ENCODE peak calls at places on chromosomes 5 and 9, in seven cellular contexts. One of them, this sample, is unnamed.

GRCh38 chr9:89891221-89892052 is 286.6 kb downstream of the GADD45G start:
- DNase-seq in fibroblast of mammary gland: peak
- DNase-seq in kidney: no peak
- DNase-seq in WERI-Rb-1: no peak
- DNase-seq in aorta: no peak
- DNase-seq in fibroblast of pulmonary artery: peak
- DNase-seq in SK-N-SH: no peak
- DNase-seq in this sample: no peak

GRCh38 chr5:164487939-164488338 is 982.5 kb downstream of the MAT2B start:
- DNase-seq in SK-N-SH: peak
- DNase-seq in kidney: no peak
- DNase-seq in WERI-Rb-1: no peak
- DNase-seq in aorta: no peak
- DNase-seq in fibroblast of pulmonary artery: no peak
- DNase-seq in fibroblast of mammary gland: no peak
- DNase-seq in this sample: no peak

GRCh38 chr9:79912641-79913040 is 340.9 kb downstream of the TLE4 start:
- DNase-seq in kidney: no peak
- DNase-seq in SK-N-SH: no peak
- DNase-seq in fibroblast of pulmonary artery: no peak
- DNase-seq in WERI-Rb-1: no peak
- DNase-seq in fibroblast of mammary gland: peak
- DNase-seq in aorta: no peak
- DNase-seq in this sample: no peak

GRCh38 chr9:112110773-112111106 is 64.4 kb downstream of the SUSD1 start:
- DNase-seq in kidney: no peak
- DNase-seq in SK-N-SH: no peak
- DNase-seq in fibroblast of pulmonary artery: no peak
- DNase-seq in aorta: no peak
- DNase-seq in fibroblast of mammary gland: no peak
- DNase-seq in WERI-Rb-1: no peak
- DNase-seq in this sample: no peak

GRCh38 chr5:157352756-157353340 is 86.9 kb downstream of the CYFIP2 start:
- DNase-seq in fibroblast of mammary gland: no peak
- DNase-seq in fibroblast of pulmonary artery: no peak
- DNase-seq in aorta: no peak
- DNase-seq in kidney: no peak
- DNase-seq in SK-N-SH: no peak
- DNase-seq in WERI-Rb-1: peak
- DNase-seq in this sample: no peak

GRCh38 chr5:107468286-107468685 is 202.5 kb downstream of the EFNA5 start:
- DNase-seq in kidney: no peak
- DNase-seq in fibroblast of pulmonary artery: no peak
- DNase-seq in aorta: no peak
- DNase-seq in SK-N-SH: no peak
- DNase-seq in WERI-Rb-1: no peak
- DNase-seq in fibroblast of mammary gland: no peak
- DNase-seq in this sample: peak

GRCh38 chr9:88651682-88652633 is 117.0 kb downstream of the NXNL2 start:
- DNase-seq in fibroblast of mammary gland: peak
- DNase-seq in aorta: peak
- DNase-seq in SK-N-SH: no peak
- DNase-seq in fibroblast of pulmonary artery: peak
- DNase-seq in kidney: peak
- DNase-seq in WERI-Rb-1: no peak
- DNase-seq in this sample: peak

GRCh38 chr9:81490605-81491331 is 198.6 kb downstream of the TLE1 start:
- DNase-seq in fibroblast of mammary gland: peak
- DNase-seq in WERI-Rb-1: no peak
- DNase-seq in SK-N-SH: no peak
- DNase-seq in aorta: no peak
- DNase-seq in fibroblast of pulmonary artery: peak
- DNase-seq in kidney: no peak
- DNase-seq in this sample: peak

GRCh38 chr5:80194470-80194869 is 61.4 kb downstream of the SERINC5 start:
- DNase-seq in fibroblast of pulmonary artery: no peak
- DNase-seq in fibroblast of mammary gland: no peak
- DNase-seq in SK-N-SH: no peak
- DNase-seq in WERI-Rb-1: no peak
- DNase-seq in aorta: no peak
- DNase-seq in kidney: no peak
- DNase-seq in this sample: no peak

GRCh38 chr9:111483419-111483861 is 743 bp downstream of the ECPAS start:
- DNase-seq in aorta: peak
- DNase-seq in SK-N-SH: peak
- DNase-seq in fibroblast of mammary gland: peak
- DNase-seq in kidney: peak
- DNase-seq in WERI-Rb-1: peak
- DNase-seq in fibroblast of pulmonary artery: no peak
- DNase-seq in this sample: peak

GRCh38 chr5:139273572-139274264 is 19.8 kb upstream of the MATR3 start:
- DNase-seq in WERI-Rb-1: peak
- DNase-seq in fibroblast of pulmonary artery: peak
- DNase-seq in SK-N-SH: peak
- DNase-seq in aorta: peak
- DNase-seq in fibroblast of mammary gland: peak
- DNase-seq in kidney: peak
- DNase-seq in this sample: peak

GRCh38 chr5:91848453-91848852 is 465.3 kb upstream of the ARRDC3 start:
- DNase-seq in aorta: no peak
- DNase-seq in fibroblast of mammary gland: peak
- DNase-seq in WERI-Rb-1: no peak
- DNase-seq in SK-N-SH: no peak
- DNase-seq in kidney: no peak
- DNase-seq in fibroblast of pulmonary artery: peak
- DNase-seq in this sample: peak

GRCh38 chr5:167587768-167588167 is 703.7 kb upstream of the WWC1 start:
- DNase-seq in kidney: no peak
- DNase-seq in fibroblast of pulmonary artery: peak
- DNase-seq in SK-N-SH: peak
- DNase-seq in fibroblast of mammary gland: peak
- DNase-seq in WERI-Rb-1: peak
- DNase-seq in aorta: no peak
- DNase-seq in this sample: peak

GRCh38 chr9:93910598-93910997 is 44.6 kb downstream of the BARX1 start:
- DNase-seq in WERI-Rb-1: no peak
- DNase-seq in fibroblast of mammary gland: no peak
- DNase-seq in fibroblast of pulmonary artery: no peak
- DNase-seq in aorta: no peak
- DNase-seq in kidney: no peak
- DNase-seq in SK-N-SH: no peak
- DNase-seq in this sample: no peak

GRCh38 chr9:136409557-136410455 is 608 bp downstream of the ENTR1 start:
- DNase-seq in aorta: no peak
- DNase-seq in kidney: no peak
- DNase-seq in WERI-Rb-1: no peak
- DNase-seq in fibroblast of pulmonary artery: peak
- DNase-seq in SK-N-SH: peak
- DNase-seq in fibroblast of mammary gland: peak
- DNase-seq in this sample: peak

GRCh38 chr5:14244721-14245518 is 101.8 kb downstream of the TRIO start:
- DNase-seq in fibroblast of pulmonary artery: no peak
- DNase-seq in aorta: no peak
- DNase-seq in SK-N-SH: no peak
- DNase-seq in fibroblast of mammary gland: no peak
- DNase-seq in WERI-Rb-1: no peak
- DNase-seq in kidney: no peak
- DNase-seq in this sample: no peak

GRCh38 chr9:126893079-126893478 is 21.5 kb upstream of the RALGPS1 start:
- DNase-seq in fibroblast of pulmonary artery: no peak
- DNase-seq in kidney: no peak
- DNase-seq in fibroblast of mammary gland: no peak
- DNase-seq in aorta: no peak
- DNase-seq in WERI-Rb-1: no peak
- DNase-seq in SK-N-SH: no peak
- DNase-seq in this sample: no peak

GRCh38 chr9:124632077-124632621 is 125.0 kb upstream of the NR5A1 start:
- DNase-seq in kidney: no peak
- DNase-seq in SK-N-SH: no peak
- DNase-seq in fibroblast of pulmonary artery: peak
- DNase-seq in fibroblast of mammary gland: peak
- DNase-seq in aorta: no peak
- DNase-seq in WERI-Rb-1: no peak
- DNase-seq in this sample: no peak

GRCh38 chr5:118236108-118236849 is 752.1 kb downstream of the DTWD2 start:
- DNase-seq in WERI-Rb-1: no peak
- DNase-seq in SK-N-SH: no peak
- DNase-seq in fibroblast of mammary gland: no peak
- DNase-seq in fibroblast of pulmonary artery: no peak
- DNase-seq in kidney: no peak
- DNase-seq in aorta: no peak
- DNase-seq in this sample: no peak

GRCh38 chr5:91381774-91382492 is 1.2 kb downstream of the ARRDC3 start:
- DNase-seq in kidney: peak
- DNase-seq in WERI-Rb-1: peak
- DNase-seq in SK-N-SH: peak
- DNase-seq in aorta: peak
- DNase-seq in fibroblast of mammary gland: peak
- DNase-seq in fibroblast of pulmonary artery: peak
- DNase-seq in this sample: peak

GRCh38 chr9:89730715-89731114 is 125.9 kb downstream of the GADD45G start:
- DNase-seq in kidney: peak
- DNase-seq in aorta: no peak
- DNase-seq in SK-N-SH: no peak
- DNase-seq in WERI-Rb-1: peak
- DNase-seq in fibroblast of mammary gland: no peak
- DNase-seq in fibroblast of pulmonary artery: no peak
- DNase-seq in this sample: no peak

DNA sequence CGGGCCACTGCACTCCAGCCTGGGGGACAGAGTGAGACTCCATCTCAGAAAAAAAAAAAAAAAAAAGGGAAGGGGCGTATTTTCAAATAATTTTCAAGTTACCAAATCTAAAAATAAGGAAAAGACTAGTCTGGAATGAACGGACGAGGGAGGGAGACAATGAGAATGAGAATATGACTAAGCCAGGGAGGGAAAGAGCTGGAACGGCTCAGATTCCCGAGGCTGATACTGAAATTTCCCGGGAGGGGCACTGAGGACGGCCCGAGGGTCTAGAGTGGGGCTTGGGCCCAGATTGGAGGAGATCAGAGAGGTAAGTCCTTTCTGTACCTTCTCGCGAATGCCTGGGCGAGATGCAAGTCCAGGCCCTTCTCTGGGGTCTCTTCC is 3.4 kb upstream of the CCIN start:
- DNase-seq in SK-N-SH: no peak
- DNase-seq in aorta: no peak
- DNase-seq in fibroblast of mammary gland: peak
- DNase-seq in kidney: no peak
- DNase-seq in WERI-Rb-1: no peak
- DNase-seq in fibroblast of pulmonary artery: peak
- DNase-seq in this sample: peak
- H3K4me3 ChIP-seq in SK-N-SH: no peak
- H3K4me3 ChIP-seq in aorta: no peak
- H3K4me3 ChIP-seq in fibroblast of mammary gland: peak
- H3K4me3 ChIP-seq in kidney: no peak
- H3K4me3 ChIP-seq in WERI-Rb-1: no peak
- H3K4me3 ChIP-seq in fibroblast of pulmonary artery: peak
- H3K4me3 ChIP-seq in this sample: no peak

DNA sequence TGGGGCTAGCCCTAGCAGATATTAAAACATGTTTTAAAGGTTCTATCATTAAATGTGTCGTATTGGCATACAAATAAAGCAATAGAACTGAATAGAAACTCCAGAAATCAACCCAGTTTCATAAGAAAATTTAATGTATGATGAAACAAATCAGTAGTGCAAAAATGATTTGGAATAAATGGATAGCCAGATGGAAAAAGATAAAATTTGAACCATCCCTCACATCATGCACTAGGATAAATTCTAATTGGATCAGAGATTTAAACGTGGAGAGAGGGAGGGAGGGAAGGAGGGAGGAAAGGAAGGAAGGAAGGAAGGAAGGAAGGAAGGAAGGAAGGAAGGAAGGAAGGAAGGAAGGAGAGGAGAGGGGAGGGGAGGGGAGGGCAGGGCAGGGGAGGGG is 235.3 kb downstream of the SEC61B start:
- DNase-seq in WERI-Rb-1: no peak
- DNase-seq in fibroblast of mammary gland: no peak
- DNase-seq in aorta: no peak
- DNase-seq in SK-N-SH: no peak
- DNase-seq in fibroblast of pulmonary artery: no peak
- DNase-seq in kidney: no peak
- DNase-seq in this sample: no peak
- H3K4me3 ChIP-seq in WERI-Rb-1: no peak
- H3K4me3 ChIP-seq in fibroblast of mammary gland: no peak
- H3K4me3 ChIP-seq in aorta: no peak
- H3K4me3 ChIP-seq in SK-N-SH: no peak
- H3K4me3 ChIP-seq in fibroblast of pulmonary artery: no peak
- H3K4me3 ChIP-seq in kidney: no peak
- H3K4me3 ChIP-seq in this sample: no peak

DNA sequence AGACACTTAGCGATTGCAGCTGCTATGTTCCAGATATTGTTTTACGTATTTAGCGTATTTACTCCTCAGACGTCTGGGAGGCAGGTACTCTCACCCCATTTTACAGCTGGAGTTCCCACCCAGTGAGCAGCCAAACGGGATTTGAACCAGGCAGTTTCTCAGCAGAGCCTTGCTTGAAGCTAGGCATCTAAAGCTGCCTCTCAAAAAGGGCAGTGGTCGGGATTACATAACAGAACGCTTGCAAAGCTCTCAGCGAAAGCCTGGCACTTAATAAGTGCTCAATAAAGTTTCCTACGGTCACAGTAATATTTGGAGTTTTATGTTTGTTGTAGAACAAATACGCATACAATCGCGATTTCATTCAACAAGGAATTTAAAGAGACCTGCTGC is 302 bp upstream of the BSPRY start:
- DNase-seq in fibroblast of mammary gland: no peak
- DNase-seq in WERI-Rb-1: no peak
- DNase-seq in SK-N-SH: no peak
- DNase-seq in fibroblast of pulmonary artery: no peak
- DNase-seq in aorta: no peak
- DNase-seq in kidney: no peak
- DNase-seq in this sample: no peak
- H3K4me3 ChIP-seq in fibroblast of mammary gland: no peak
- H3K4me3 ChIP-seq in WERI-Rb-1: no peak
- H3K4me3 ChIP-seq in SK-N-SH: no peak
- H3K4me3 ChIP-seq in fibroblast of pulmonary artery: no peak
- H3K4me3 ChIP-seq in aorta: peak
- H3K4me3 ChIP-seq in kidney: peak
- H3K4me3 ChIP-seq in this sample: no peak

GRCh38 chr9:6714176-6714575 is 43.6 kb upstream of the KDM4C start:
- DNase-seq in WERI-Rb-1: no peak
- DNase-seq in SK-N-SH: no peak
- DNase-seq in fibroblast of mammary gland: no peak
- DNase-seq in fibroblast of pulmonary artery: no peak
- DNase-seq in aorta: no peak
- DNase-seq in kidney: no peak
- DNase-seq in this sample: peak

GRCh38 chr9:6712041-6712440 is 45.7 kb upstream of the KDM4C start:
- DNase-seq in fibroblast of pulmonary artery: no peak
- DNase-seq in kidney: no peak
- DNase-seq in WERI-Rb-1: no peak
- DNase-seq in aorta: no peak
- DNase-seq in fibroblast of mammary gland: no peak
- DNase-seq in SK-N-SH: no peak
- DNase-seq in this sample: no peak

GRCh38 chr9:6711403-6711802 is 46.4 kb upstream of the KDM4C start:
- DNase-seq in WERI-Rb-1: no peak
- DNase-seq in fibroblast of mammary gland: peak
- DNase-seq in kidney: no peak
- DNase-seq in aorta: no peak
- DNase-seq in SK-N-SH: no peak
- DNase-seq in fibroblast of pulmonary artery: no peak
- DNase-seq in this sample: no peak

GRCh38 chr9:6715755-6716643 is 41.8 kb upstream of the KDM4C start:
- DNase-seq in kidney: peak
- DNase-seq in SK-N-SH: peak
- DNase-seq in WERI-Rb-1: no peak
- DNase-seq in aorta: peak
- DNase-seq in fibroblast of pulmonary artery: peak
- DNase-seq in fibroblast of mammary gland: peak
- DNase-seq in this sample: peak

GRCh38 chr9:6716766-6717165 is 41.0 kb upstream of the KDM4C start:
- DNase-seq in aorta: no peak
- DNase-seq in fibroblast of pulmonary artery: no peak
- DNase-seq in fibroblast of mammary gland: no peak
- DNase-seq in kidney: no peak
- DNase-seq in WERI-Rb-1: no peak
- DNase-seq in SK-N-SH: no peak
- DNase-seq in this sample: no peak
- H3K4me3 ChIP-seq in aorta: no peak
- H3K4me3 ChIP-seq in fibroblast of pulmonary artery: no peak
- H3K4me3 ChIP-seq in fibroblast of mammary gland: no peak
- H3K4me3 ChIP-seq in kidney: peak
- H3K4me3 ChIP-seq in WERI-Rb-1: no peak
- H3K4me3 ChIP-seq in SK-N-SH: no peak
- H3K4me3 ChIP-seq in this sample: no peak

This sample was measured in epithelial cell of esophagus.